ENCODE peak calls at places on chromosome X, in nine cellular contexts. L, G, Y, M, E, X, U, S and C are unnamed samples.

GRCh38 chrX:15269618-15270521 is at the start of gene ASB9:
- DNase-seq in L (peak; percentile 5), G (no peak), Y (no peak), M (peak; percentile 84), E (peak; percentile 28), X (no peak), U (peak; percentile 22), S (peak; percentile 19), C (no peak)

GRCh38 chrX:130196453-130196852 is 24.7 kb downstream of the RAB33A start:
- DNase-seq in L (no peak), G (no peak), Y (no peak), M (no peak), E (no peak), X (no peak), U (no peak), S (peak; percentile 5), C (no peak)

GRCh38 chrX:131288738-131289511 is at the start of gene IGSF1:
- DNase-seq in L (peak; percentile 80), G (no peak), Y (peak; percentile 74), M (no peak), E (no peak), X (peak; percentile 37), U (no peak), S (peak; percentile 41), C (peak; percentile 11)

GRCh38 chrX:15350329-15350996 is 15.1 kb upstream of the PIGA start:
- DNase-seq in L (peak; percentile 18), G (no peak), Y (peak; percentile 75), M (no peak), E (no peak), X (no peak), U (no peak), S (no peak), C (no peak)

GRCh38 chrX:74656079-74656745 is 41.8 kb upstream of the RLIM start:
- DNase-seq in L (peak; percentile 4), G (no peak), Y (no peak), M (no peak), E (no peak), X (no peak), U (no peak), S (peak; percentile 39), C (peak; percentile 2)

GRCh38 chrX:74492720-74493201 is 71.5 kb downstream of the SLC16A2 start:
- DNase-seq in L (peak; percentile 66), G (no peak), Y (peak; percentile 65), M (no peak), E (no peak), X (peak; percentile 9), U (peak; percentile 32), S (no peak), C (peak; percentile 6)

GRCh38 chrX:18951032-18951431 is 32.9 kb downstream of the PHKA2 start:
- DNase-seq in L (peak; percentile 4), G (no peak), Y (no peak), M (no peak), E (no peak), X (no peak), U (no peak), S (no peak), C (no peak)

GRCh38 chrX:116732214-116732613 is 269.4 kb upstream of the CT83 start:
- DNase-seq in L (no peak), G (no peak), Y (no peak), M (no peak), E (no peak), X (no peak), U (no peak), S (no peak), C (no peak)

GRCh38 chrX:69062493-69062892 is 102.8 kb downstream of the PJA1 start:
- DNase-seq in L (no peak), G (no peak), Y (no peak), M (no peak), E (no peak), X (no peak), U (no peak), S (peak; percentile 33), C (no peak)

GRCh38 chrX:410296-410695 is 23.6 kb upstream of the PPP2R3B start:
- DNase-seq in L (no peak), G (no peak), Y (no peak), M (no peak), E (no peak), X (no peak), U (no peak), S (no peak), C (no peak)

GRCh38 chrX:135114392-135114791 is 5.9 kb downstream of the ETDB start:
- DNase-seq in L (no peak), G (no peak), Y (no peak), M (no peak), E (peak; percentile 36), X (no peak), U (peak; percentile 55), S (no peak), C (no peak)

GRCh38 chrX:40514376-40514775 is 66.4 kb upstream of the ATP6AP2 start:
- DNase-seq in L (no peak), G (no peak), Y (no peak), M (peak; percentile 7), E (no peak), X (no peak), U (no peak), S (peak; percentile 41), C (no peak)

GRCh38 chrX:103197721-103198306 is 17.1 kb upstream of the BEX4 start:
- DNase-seq in L (no peak), G (no peak), Y (no peak), M (peak; percentile 46), E (no peak), X (no peak), U (no peak), S (peak; percentile 53), C (no peak)

GRCh38 chrX:67159437-67159836 is 384.4 kb upstream of the AR start:
- DNase-seq in L (no peak), G (no peak), Y (no peak), M (no peak), E (no peak), X (no peak), U (no peak), S (no peak), C (no peak)

GRCh38 chrX:46912673-46913491 is 661 bp downstream of the JADE3 start:
- DNase-seq in L (peak; percentile 76), G (peak; percentile 87), Y (peak; percentile 82), M (no peak), E (peak; percentile 74), X (peak; percentile 44), U (peak; percentile 66), S (peak; percentile 20), C (peak; percentile 61)
- TF ChIP-seq CTCF in L (peak; percentile 41), G (no peak), Y (peak; percentile 59), M (peak; percentile 41), E (peak; percentile 55), X (peak; percentile 60), U (peak; percentile 59), S (peak; percentile 38), C (peak; percentile 54)

GRCh38 chrX:105189093-105189492 is 31.4 kb downstream of the TEX13A start:
- DNase-seq in L (no peak), G (no peak), Y (no peak), M (no peak), E (no peak), X (no peak), U (no peak), S (no peak), C (no peak)

GRCh38 chrX:105190252-105190853 is 30.1 kb downstream of the TEX13A start:
- DNase-seq in L (peak; percentile 36), G (no peak), Y (peak; percentile 10), M (peak; percentile 27), E (peak; percentile 23), X (peak; percentile 30), U (peak; percentile 17), S (no peak), C (peak; percentile 6)

GRCh38 chrX:105191878-105192277 is 28.6 kb downstream of the TEX13A start:
- DNase-seq in L (peak; percentile 58), G (no peak), Y (peak; percentile 63), M (peak; percentile 20), E (peak; percentile 12), X (no peak), U (peak; percentile 0), S (no peak), C (peak; percentile 4)
- TF ChIP-seq CTCF in L (peak; percentile 55), G (no peak), Y (peak; percentile 56), M (peak; percentile 54), E (peak; percentile 24), X (peak; percentile 61), U (no peak), S (peak; percentile 50), C (no peak)

DNA sequence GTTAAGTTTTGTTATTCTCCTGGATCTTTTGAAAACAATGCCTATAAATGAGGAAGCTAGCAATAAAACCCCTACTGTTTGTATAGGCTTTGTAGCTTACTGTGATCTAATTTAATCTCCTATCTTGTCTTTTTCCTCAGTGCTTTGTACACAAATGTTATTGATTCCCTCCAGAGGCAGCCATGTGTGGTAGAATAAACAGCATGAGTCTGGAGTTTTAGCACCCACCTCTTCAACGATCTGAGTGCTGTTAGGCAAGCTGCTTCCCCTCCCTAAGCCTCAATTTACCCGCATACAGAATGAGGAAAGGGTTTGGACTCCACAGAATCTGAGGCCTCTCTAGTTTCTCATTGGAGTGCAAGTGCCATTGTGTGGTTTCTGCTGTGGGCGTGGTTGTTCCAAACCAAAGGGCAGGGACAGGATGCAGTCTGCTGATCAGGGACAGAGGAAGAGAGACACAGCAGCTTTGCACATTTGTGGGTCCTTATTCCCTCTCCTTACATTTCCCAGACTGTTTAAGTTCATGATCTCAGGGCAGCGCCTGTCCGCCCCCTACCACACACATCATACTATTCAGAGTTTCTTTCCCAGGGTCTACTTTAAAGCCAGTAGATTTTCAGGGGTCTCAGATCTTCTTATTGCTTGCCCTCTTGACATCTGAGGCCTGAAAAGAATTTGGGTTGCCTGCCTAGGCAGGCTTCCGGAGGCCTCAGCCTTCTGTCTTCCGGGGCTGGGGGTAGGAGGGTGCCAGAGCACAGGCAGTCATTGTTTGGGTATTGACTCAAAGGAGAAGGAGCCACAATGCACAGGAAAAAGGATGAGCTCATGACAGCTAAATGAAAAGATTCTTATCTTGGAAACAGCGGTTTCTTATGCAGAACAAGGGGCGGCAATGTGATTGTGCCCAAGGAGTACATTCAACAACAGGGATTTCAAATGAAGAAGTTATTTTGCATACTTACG is 114.9 kb upstream of the TEX13D start:
- DNase-seq in L (peak; percentile 42), G (peak; percentile 82), Y (peak; percentile 67), M (peak; percentile 53), E (no peak), X (peak; percentile 63), U (peak; percentile 50), S (peak; percentile 67), C (peak; percentile 26)
- TF ChIP-seq CTCF in L (no peak), G (no peak), Y (no peak), M (no peak), E (no peak), X (no peak), U (no peak), S (no peak), C (no peak)

DNA sequence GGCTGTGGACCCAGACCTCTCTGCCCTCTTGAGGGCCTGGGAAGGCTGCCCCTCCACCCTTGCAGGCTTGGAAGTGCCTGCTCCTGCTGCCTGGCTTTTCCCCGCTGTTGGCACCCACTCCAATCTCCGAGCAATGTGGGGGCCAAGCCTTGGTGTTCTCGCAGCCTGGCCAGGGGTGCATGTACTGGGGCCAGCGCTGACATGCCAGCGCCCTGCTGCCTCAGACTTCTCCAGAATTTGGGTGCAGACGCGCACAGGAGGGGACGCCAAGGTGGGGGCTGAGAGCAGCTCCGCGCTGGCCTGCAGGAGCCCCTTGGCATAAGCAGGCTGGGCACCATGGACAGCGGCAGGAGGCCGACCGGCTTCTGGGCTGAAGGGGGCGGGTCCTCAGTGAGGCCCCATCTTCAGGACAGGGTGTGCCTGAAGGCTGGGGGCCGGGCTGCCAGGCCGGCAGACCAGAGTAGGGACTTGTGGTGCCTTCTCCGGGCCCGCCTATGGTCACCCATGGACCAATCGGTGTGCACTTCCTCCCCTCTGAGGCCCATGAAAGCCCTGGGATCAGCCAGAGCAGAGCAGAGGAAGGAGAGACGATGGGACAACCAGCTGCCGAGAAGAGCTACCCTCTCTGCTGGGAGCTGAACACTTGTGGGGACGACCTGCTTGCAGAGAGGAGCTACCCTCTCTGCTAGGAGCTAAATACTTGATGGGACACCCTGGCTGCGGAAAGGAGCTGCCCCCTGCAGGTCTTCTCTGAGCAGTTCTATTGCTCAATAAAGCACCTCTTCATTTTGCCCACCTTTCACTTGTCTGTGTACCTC is 118.3 kb downstream of the DNAAF6 start:
- DNase-seq in L (peak; percentile 82), G (peak; percentile 78), Y (peak; percentile 89), M (peak; percentile 10), E (no peak), X (peak; percentile 53), U (peak; percentile 17), S (peak; percentile 33), C (peak; percentile 76)
- TF ChIP-seq CTCF in L (peak; percentile 43), G (no peak), Y (peak; percentile 42), M (peak; percentile 48), E (no peak), X (peak; percentile 44), U (peak; percentile 3), S (peak; percentile 14), C (no peak)